ENCODE peak calls at places on chromosomes 2 and 18, in seven cellular contexts. One of them, this sample, is unnamed.

GRCh38 chr2:157696036-157696435 is 67.4 kb upstream of the ACVR1C start:
- DNase-seq in left ventricle myocardium superior: no peak
- DNase-seq in RWPE2: no peak
- DNase-seq in effector CD4-positive, alpha-beta T cell: no peak
- DNase-seq in AG04449: peak; percentile 26
- DNase-seq in iris pigment epithelial cell: peak; percentile 26
- DNase-seq in stimulated activated CD8-positive, alpha-beta memory T cell treated with anti-CD3 and anti-CD28 coated beads, Interleukin-7, amount 100 ng/mL, for 24 hours: no peak
- DNase-seq in this sample: no peak

GRCh38 chr18:35661483-35662146 is 80.1 kb downstream of the GALNT1 start:
- DNase-seq in left ventricle myocardium superior: no peak
- DNase-seq in RWPE2: no peak
- DNase-seq in effector CD4-positive, alpha-beta T cell: no peak
- DNase-seq in AG04449: no peak
- DNase-seq in iris pigment epithelial cell: no peak
- DNase-seq in stimulated activated CD8-positive, alpha-beta memory T cell treated with anti-CD3 and anti-CD28 coated beads, Interleukin-7, amount 100 ng/mL, for 24 hours: no peak
- DNase-seq in this sample: no peak

GRCh38 chr2:107936427-107937359 is 49.6 kb upstream of the SLC5A7 start:
- DNase-seq in left ventricle myocardium superior: no peak
- DNase-seq in RWPE2: no peak
- DNase-seq in effector CD4-positive, alpha-beta T cell: no peak
- DNase-seq in AG04449: no peak
- DNase-seq in iris pigment epithelial cell: no peak
- DNase-seq in stimulated activated CD8-positive, alpha-beta memory T cell treated with anti-CD3 and anti-CD28 coated beads, Interleukin-7, amount 100 ng/mL, for 24 hours: no peak
- DNase-seq in this sample: no peak

GRCh38 chr18:11994708-11995444 is 13.6 kb downstream of the IMPA2 start:
- DNase-seq in left ventricle myocardium superior: peak; percentile 30
- DNase-seq in RWPE2: no peak
- DNase-seq in effector CD4-positive, alpha-beta T cell: no peak
- DNase-seq in AG04449: no peak
- DNase-seq in iris pigment epithelial cell: peak; percentile 19
- DNase-seq in stimulated activated CD8-positive, alpha-beta memory T cell treated with anti-CD3 and anti-CD28 coated beads, Interleukin-7, amount 100 ng/mL, for 24 hours: no peak
- DNase-seq in this sample: no peak

GRCh38 chr2:71358931-71359671 is 27.5 kb downstream of the ZNF638 start:
- DNase-seq in left ventricle myocardium superior: no peak
- DNase-seq in RWPE2: no peak
- DNase-seq in effector CD4-positive, alpha-beta T cell: no peak
- DNase-seq in AG04449: no peak
- DNase-seq in iris pigment epithelial cell: peak; percentile 44
- DNase-seq in stimulated activated CD8-positive, alpha-beta memory T cell treated with anti-CD3 and anti-CD28 coated beads, Interleukin-7, amount 100 ng/mL, for 24 hours: no peak
- DNase-seq in this sample: no peak

GRCh38 chr2:241036397-241036963 is 38.1 kb downstream of the SNED1 start:
- DNase-seq in left ventricle myocardium superior: no peak
- DNase-seq in RWPE2: peak; percentile 53
- DNase-seq in effector CD4-positive, alpha-beta T cell: peak; percentile 48
- DNase-seq in AG04449: no peak
- DNase-seq in iris pigment epithelial cell: no peak
- DNase-seq in stimulated activated CD8-positive, alpha-beta memory T cell treated with anti-CD3 and anti-CD28 coated beads, Interleukin-7, amount 100 ng/mL, for 24 hours: peak; percentile 11
- DNase-seq in this sample: no peak

GRCh38 chr2:157182834-157183396 is 74.6 kb upstream of the GALNT5 start:
- DNase-seq in left ventricle myocardium superior: no peak
- DNase-seq in RWPE2: no peak
- DNase-seq in effector CD4-positive, alpha-beta T cell: no peak
- DNase-seq in AG04449: peak; percentile 67
- DNase-seq in iris pigment epithelial cell: peak; percentile 95
- DNase-seq in stimulated activated CD8-positive, alpha-beta memory T cell treated with anti-CD3 and anti-CD28 coated beads, Interleukin-7, amount 100 ng/mL, for 24 hours: no peak
- DNase-seq in this sample: no peak

GRCh38 chr18:56036673-56037072 is 448.7 kb upstream of the TCF4 start:
- DNase-seq in left ventricle myocardium superior: no peak
- DNase-seq in RWPE2: no peak
- DNase-seq in effector CD4-positive, alpha-beta T cell: no peak
- DNase-seq in AG04449: no peak
- DNase-seq in iris pigment epithelial cell: no peak
- DNase-seq in stimulated activated CD8-positive, alpha-beta memory T cell treated with anti-CD3 and anti-CD28 coated beads, Interleukin-7, amount 100 ng/mL, for 24 hours: no peak
- DNase-seq in this sample: no peak

GRCh38 chr2:105125428-105125827 is 87.6 kb downstream of the MRPS9 start:
- DNase-seq in left ventricle myocardium superior: no peak
- DNase-seq in RWPE2: no peak
- DNase-seq in effector CD4-positive, alpha-beta T cell: no peak
- DNase-seq in AG04449: no peak
- DNase-seq in iris pigment epithelial cell: peak; percentile 13
- DNase-seq in stimulated activated CD8-positive, alpha-beta memory T cell treated with anti-CD3 and anti-CD28 coated beads, Interleukin-7, amount 100 ng/mL, for 24 hours: no peak
- DNase-seq in this sample: no peak

GRCh38 chr2:38375711-38376345 is 1.2 kb downstream of the ATL2 start:
- DNase-seq in left ventricle myocardium superior: peak; percentile 54
- DNase-seq in RWPE2: peak; percentile 68
- DNase-seq in effector CD4-positive, alpha-beta T cell: no peak
- DNase-seq in AG04449: no peak
- DNase-seq in iris pigment epithelial cell: peak; percentile 59
- DNase-seq in stimulated activated CD8-positive, alpha-beta memory T cell treated with anti-CD3 and anti-CD28 coated beads, Interleukin-7, amount 100 ng/mL, for 24 hours: peak; percentile 27
- DNase-seq in this sample: no peak

GRCh38 chr2:20627712-20628380 is 23.1 kb downstream of the HS1BP3 start:
- DNase-seq in left ventricle myocardium superior: peak; percentile 16
- DNase-seq in RWPE2: no peak
- DNase-seq in effector CD4-positive, alpha-beta T cell: no peak
- DNase-seq in AG04449: no peak
- DNase-seq in iris pigment epithelial cell: no peak
- DNase-seq in stimulated activated CD8-positive, alpha-beta memory T cell treated with anti-CD3 and anti-CD28 coated beads, Interleukin-7, amount 100 ng/mL, for 24 hours: no peak
- DNase-seq in this sample: no peak

GRCh38 chr2:60413819-60414178 is 139.7 kb downstream of the BCL11A start:
- DNase-seq in left ventricle myocardium superior: no peak
- DNase-seq in RWPE2: no peak
- DNase-seq in effector CD4-positive, alpha-beta T cell: no peak
- DNase-seq in AG04449: no peak
- DNase-seq in iris pigment epithelial cell: no peak
- DNase-seq in stimulated activated CD8-positive, alpha-beta memory T cell treated with anti-CD3 and anti-CD28 coated beads, Interleukin-7, amount 100 ng/mL, for 24 hours: no peak
- DNase-seq in this sample: no peak

GRCh38 chr2:28662468-28663095 is 89.0 kb upstream of the PPP1CB start:
- DNase-seq in left ventricle myocardium superior: no peak
- DNase-seq in RWPE2: no peak
- DNase-seq in effector CD4-positive, alpha-beta T cell: no peak
- DNase-seq in AG04449: no peak
- DNase-seq in iris pigment epithelial cell: peak; percentile 83
- DNase-seq in stimulated activated CD8-positive, alpha-beta memory T cell treated with anti-CD3 and anti-CD28 coated beads, Interleukin-7, amount 100 ng/mL, for 24 hours: no peak
- DNase-seq in this sample: no peak

GRCh38 chr2:106098664-106099063 is 95.4 kb downstream of the UXS1 start:
- DNase-seq in left ventricle myocardium superior: no peak
- DNase-seq in RWPE2: no peak
- DNase-seq in effector CD4-positive, alpha-beta T cell: no peak
- DNase-seq in AG04449: no peak
- DNase-seq in iris pigment epithelial cell: no peak
- DNase-seq in stimulated activated CD8-positive, alpha-beta memory T cell treated with anti-CD3 and anti-CD28 coated beads, Interleukin-7, amount 100 ng/mL, for 24 hours: no peak
- DNase-seq in this sample: no peak

This sample was measured in NCI-H1048.